ENCODE peak calls at places on chromosomes 1 and 21, in ten cellular contexts. O is AG10803; X is stimulated activated CD8-positive, alpha-beta memory T cell treated with anti-CD3 and anti-CD28 coated beads, Interleukin-15, amount 100 ng/mL, for 24 hours; R is OCI-LY7; S is osteoblast; Q is nephron progenitor cell; N is NCI-H1105 treated with DMSO at 0.1 percent for 48 hours; F is left kidney; Y is activated CD4-positive, CD25-positive, alpha-beta regulatory T cell treated with anti-CD3 and anti-CD28 coated beads, Interleukin-2, amount 50 U/mL, for 16 hours; E is GF-D8. W is an unnamed sample.

GRCh38 chr1:229241390-229241789 is 29.5 kb upstream of the RAB4A start:
- DNase-seq in O (no peak), X (no peak), R (no peak), S (no peak), Q (no peak), N (no peak), F (no peak), Y (no peak), E (no peak), W (no peak)

GRCh38 chr1:12616709-12617373 is 1.2 kb downstream of the DHRS3 start:
- DNase-seq in O (no peak), X (no peak), R (no peak), S (peak), Q (peak), N (peak), F (peak), Y (no peak), E (no peak), W (peak)

GRCh38 chr21:36127250-36127904 is 7.5 kb upstream of the CBR3 start:
- DNase-seq in O (no peak), X (no peak), R (no peak), S (no peak), Q (no peak), N (no peak), F (no peak), Y (no peak), E (no peak), W (no peak)

GRCh38 chr21:35211767-35212166 is 162.7 kb upstream of the RUNX1 start:
- DNase-seq in O (no peak), X (no peak), R (no peak), S (no peak), Q (no peak), N (no peak), F (no peak), Y (no peak), E (no peak), W (no peak)

GRCh38 chr1:201085902-201086735 is 26.1 kb downstream of the CACNA1S start:
- DNase-seq in O (peak), X (no peak), R (peak), S (peak), Q (peak), N (no peak), F (peak), Y (no peak), E (no peak), W (peak)

GRCh38 chr1:5992814-5993552 is 758 bp upstream of the NPHP4 start:
- DNase-seq in O (no peak), X (no peak), R (peak), S (peak), Q (no peak), N (peak), F (no peak), Y (no peak), E (no peak), W (peak)

GRCh38 chr1:228514421-228514820 is 27.2 kb downstream of the RNF187 start:
- DNase-seq in O (no peak), X (no peak), R (no peak), S (no peak), Q (no peak), N (no peak), F (no peak), Y (no peak), E (no peak), W (no peak)

GRCh38 chr21:37245151-37245550 is 22.0 kb downstream of the VPS26C start:
- DNase-seq in O (no peak), X (no peak), R (no peak), S (no peak), Q (no peak), N (no peak), F (peak), Y (no peak), E (no peak), W (no peak)

GRCh38 chr1:60283690-60284089 is 210.1 kb upstream of the C1orf87 start:
- DNase-seq in O (peak), X (no peak), R (no peak), S (no peak), Q (no peak), N (no peak), F (no peak), Y (no peak), E (no peak), W (no peak)

GRCh38 chr1:2300004-2300771 is 72.1 kb downstream of the SKI start:
- DNase-seq in O (no peak), X (peak), R (peak), S (no peak), Q (no peak), N (no peak), F (no peak), Y (peak), E (no peak), W (no peak)

GRCh38 chr1:65075123-65075976 is 72.7 kb upstream of the AK4 start:
- DNase-seq in O (peak), X (no peak), R (peak), S (peak), Q (peak), N (peak), F (peak), Y (peak), E (peak), W (peak)

GRCh38 chr1:207898260-207898659 is 12.7 kb downstream of the CD34 start:
- DNase-seq in O (no peak), X (no peak), R (no peak), S (no peak), Q (no peak), N (no peak), F (no peak), Y (no peak), E (no peak), W (no peak)

GRCh38 chr1:65055754-65056153 is 89.4 kb upstream of the JAK1 start:
- DNase-seq in O (no peak), X (no peak), R (no peak), S (no peak), Q (no peak), N (no peak), F (no peak), Y (no peak), E (peak), W (no peak)